ENCODE peak calls at places on chromosome 22, in five cellular contexts. T is progenitor cell of endocrine pancreas; E is activated T-cell treated with anti-CD3 and anti-CD28 coated beads, Interleukin-2, amount 50 U/mL, for 72 hours; U is activated CD4-positive, alpha-beta T cell treated with anti-CD3 and anti-CD28 coated beads, Interleukin-2, amount 50 U/mL, for 48 hours; L is naive B cell. I is an unnamed sample.

GRCh38 chr22:49595465-49596078 is 232.1 kb downstream of the BRD1 start:
- DNase-seq in T (no peak), E (no peak), U (no peak), L (no peak), I (no peak)

GRCh38 chr22:36110306-36110791 is 50.2 kb downstream of the APOL3 start:
- DNase-seq in T (no peak), E (no peak), U (no peak), L (no peak), I (no peak)

GRCh38 chr22:45868586-45869443 is 108.1 kb downstream of the WNT7B start:
- DNase-seq in T (no peak), E (no peak), U (no peak), L (no peak), I (no peak)

GRCh38 chr22:24338701-24339451 is 68.2 kb downstream of the SPECC1L start:
- DNase-seq in T (no peak), E (no peak), U (no peak), L (no peak), I (no peak)

GRCh38 chr22:20130739-20131592 is 638 bp upstream of the ZDHHC8 start:
- DNase-seq in T (peak), E (peak), U (peak), L (peak), I (peak)

GRCh38 chr22:36811094-36811797 is 5.6 kb downstream of the PVALB start:
- DNase-seq in T (no peak), E (no peak), U (no peak), L (no peak), I (no peak)

GRCh38 chr22:29872145-29872893 is 10.7 kb upstream of the MTMR3 start:
- DNase-seq in T (no peak), E (no peak), U (no peak), L (no peak), I (no peak)

GRCh38 chr22:22156716-22157499 is 87.7 kb upstream of the VPREB1 start:
- DNase-seq in T (peak), E (peak), U (peak), L (peak), I (peak)